ENCODE peak calls at places on chromosomes 2 and 18, in four cellular contexts. J is HCT116, Y is adrenal gland, Q is H54. M is an unnamed sample.

GRCh38 chr2:178256382-178257053 is 62.2 kb downstream of the OSBPL6 start:
- DNase-seq in Y (no peak), J (no peak), Q (no peak), M (no peak)

GRCh38 chr2:116490511-116491145 is 1323.9 kb upstream of the DDX18 start:
- DNase-seq in Q (no peak), J (no peak), Y (no peak), M (no peak)

GRCh38 chr2:36235426-36235825 is 120.2 kb upstream of the CRIM1 start:
- DNase-seq in Q (no peak), Y (no peak), J (no peak), M (no peak)

GRCh38 chr18:38243291-38243690 is 677.7 kb upstream of the CELF4 start:
- DNase-seq in Q (no peak), J (no peak), Y (no peak), M (no peak)

GRCh38 chr2:180519276-180519675 is 461.1 kb upstream of the UBE2E3 start:
- DNase-seq in Y (no peak), Q (no peak), J (peak), M (no peak)

GRCh38 chr18:63730788-63731187 is 28.0 kb downstream of the SERPINB11 start:
- DNase-seq in Q (no peak), J (no peak), Y (no peak), M (no peak)

GRCh38 chr2:182715896-182716664 is at the start of gene DNAJC10:
- DNase-seq in Q (peak), J (peak), Y (peak), M (peak)

GRCh38 chr18:57698571-57699276 is 77.1 kb upstream of the NARS1 start:
- DNase-seq in Q (no peak), J (no peak), Y (no peak), M (no peak)

GRCh38 chr2:46135936-46136335 is 161.3 kb upstream of the EPAS1 start:
- DNase-seq in Q (no peak), Y (peak), J (no peak), M (no peak)

GRCh38 chr2:72141881-72142742 is 5.5 kb downstream of the CYP26B1 start:
- DNase-seq in Q (no peak), Y (no peak), J (no peak), M (no peak)

GRCh38 chr2:100106460-100106859 is 35.9 kb downstream of the AFF3 start:
- DNase-seq in J (no peak), Q (no peak), Y (peak), M (no peak)

GRCh38 chr2:246489-247145 is 17.2 kb downstream of the SH3YL1 start:
- DNase-seq in Y (no peak), J (peak), Q (no peak), M (peak)

GRCh38 chr2:128514555-128514955 is 195.9 kb upstream of the HS6ST1 start:
- DNase-seq in Q (no peak), J (no peak), Y (peak), M (no peak)

GRCh38 chr2:191853843-191854242 is 7.0 kb upstream of the CAVIN2 start:
- DNase-seq in Q (no peak), Y (no peak), J (no peak), M (no peak)

GRCh38 chr18:54684786-54685185 is 93.7 kb downstream of the DYNAP start:
- DNase-seq in Y (no peak), Q (peak), J (no peak), M (no peak)

GRCh38 chr18:27685807-27686412 is 491.0 kb downstream of the CDH2 start:
- DNase-seq in J (peak), Y (peak), Q (no peak), M (peak)

GRCh38 chr2:18176679-18177215 is 298.3 kb downstream of the KCNS3 start:
- DNase-seq in Q (no peak), J (no peak), Y (no peak), M (no peak)

GRCh38 chr2:236512902-236513433 is 56.7 kb upstream of the ACKR3 start:
- DNase-seq in Q (peak), J (peak), Y (peak), M (peak)

GRCh38 chr2:105407946-105408743 is 9.3 kb upstream of the FHL2 start:
- DNase-seq in Y (no peak), Q (no peak), J (no peak), M (no peak)

GRCh38 chr2:179913809-179914208 is 52.4 kb upstream of the ZNF385B start:
- DNase-seq in Y (no peak), J (no peak), Q (no peak), M (no peak)

GRCh38 chr2:212995920-212996319 is 155.5 kb downstream of the IKZF2 start:
- DNase-seq in J (no peak), Y (no peak), Q (no peak), M (no peak)

GRCh38 chr2:216308532-216308931 is 63.8 kb downstream of the MARCHF4 start:
- DNase-seq in Y (no peak), J (no peak), Q (no peak), M (no peak)

GRCh38 chr2:60553496-60553991 is at the start of gene BCL11A:
- DNase-seq in J (peak), Q (peak), Y (peak), M (peak)

GRCh38 chr2:60555066-60555793 is 1.8 kb upstream of the BCL11A start:
- DNase-seq in J (peak), Q (peak), Y (peak), M (peak)

GRCh38 chr2:60552851-60553495 is 481 bp downstream of the BCL11A start:
- DNase-seq in Y (no peak), Q (no peak), J (no peak), M (peak)

GRCh38 chr2:60554649-60555065 is 1.2 kb upstream of the BCL11A start:
- DNase-seq in Y (peak), J (no peak), Q (peak), M (no peak)

DNA sequence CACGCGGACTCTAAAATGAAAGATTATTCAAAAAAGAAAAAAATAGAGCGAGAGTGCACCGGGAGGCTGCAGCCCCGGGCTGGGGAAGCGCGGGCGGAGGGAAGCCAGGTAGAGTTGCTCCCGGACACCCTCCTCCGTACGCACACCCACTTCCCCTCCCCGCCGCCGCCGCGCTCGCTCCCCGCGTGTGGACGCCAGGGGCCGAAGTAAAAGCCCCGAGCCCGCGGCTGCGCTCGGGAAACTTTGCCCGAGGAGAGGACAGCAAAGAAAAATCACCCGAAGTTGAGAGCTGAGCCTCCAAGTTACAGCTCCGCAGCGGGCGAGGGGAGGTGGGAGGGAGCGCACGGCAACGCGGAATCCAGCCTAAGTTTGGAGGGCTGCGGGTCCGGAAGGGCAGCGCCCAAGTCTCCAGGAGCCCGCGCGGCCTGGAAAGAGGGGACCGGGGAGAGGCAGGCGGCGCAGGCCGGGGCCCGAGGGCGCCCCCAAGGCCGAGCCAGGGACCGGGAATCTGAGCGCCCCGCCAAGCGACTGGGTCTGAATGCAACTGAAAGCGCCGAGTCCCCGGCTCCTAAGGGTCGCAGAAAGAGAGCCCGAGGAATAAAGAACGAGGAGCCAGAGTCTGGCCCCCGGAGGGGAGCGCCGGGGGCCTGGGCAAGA is 666 bp upstream of the BCL11A start:
- DNase-seq in J (no peak), Q (no peak), Y (peak), M (peak)
- TF ChIP-seq POLR2A in J (no peak), Q (no peak), Y (no peak), M (no peak)

DNA sequence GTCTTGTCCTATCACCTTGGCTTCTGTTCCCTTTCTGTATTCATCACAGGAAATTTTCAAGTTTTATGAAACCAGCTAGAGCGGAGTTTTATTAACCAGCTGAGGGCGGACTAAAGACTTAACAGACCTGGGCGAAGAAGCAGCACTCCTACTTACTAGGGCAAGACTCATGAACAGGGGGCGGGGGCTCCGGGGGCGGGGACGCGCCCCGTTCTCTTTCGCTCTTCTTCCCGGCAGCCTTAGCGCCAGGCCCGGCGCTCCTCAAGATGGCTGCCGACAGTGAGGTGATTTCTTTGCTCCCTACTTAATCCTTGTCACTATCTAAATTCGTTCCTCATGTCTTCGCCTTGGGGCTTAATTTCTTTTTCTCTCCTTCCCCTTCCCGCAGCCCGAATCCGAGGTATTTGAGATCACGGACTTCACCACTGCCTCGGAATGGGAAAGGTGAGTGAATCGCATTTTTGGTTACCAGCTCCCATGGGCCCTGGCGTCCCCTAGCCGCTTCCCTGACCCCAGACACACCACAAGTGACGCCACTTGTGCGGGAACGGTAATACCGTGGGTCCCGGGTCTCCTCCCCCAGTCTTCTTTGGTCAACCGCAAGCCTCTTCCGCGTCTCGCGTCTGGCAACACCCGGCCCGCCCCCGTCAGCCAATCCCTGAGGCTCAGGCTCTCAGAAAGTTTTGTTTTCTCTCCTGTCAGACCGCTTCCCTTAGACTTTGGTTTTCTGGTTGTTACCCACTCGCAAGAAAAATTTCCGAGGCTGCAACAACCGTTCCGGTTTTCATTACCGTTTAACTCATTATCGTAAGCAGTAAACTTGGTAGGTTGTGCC is at the start of gene RAB3GAP1:
- DNase-seq in J (peak), Y (peak), Q (peak), M (peak)
- TF ChIP-seq POLR2A in J (peak), Y (peak), Q (peak), M (peak)

GRCh38 chr2:189394525-189394924 is 46.7 kb upstream of the WDR75 start:
- DNase-seq in J (no peak), Q (no peak), Y (no peak), M (no peak)
- TF ChIP-seq POLR2A in J (no peak), Q (no peak), Y (no peak), M (no peak)

GRCh38 chr2:27362678-27363420 is 6.3 kb upstream of the GTF3C2 start:
- DNase-seq in Q (no peak), Y (no peak), J (no peak), M (no peak)
- TF ChIP-seq POLR2A in Q (no peak), Y (no peak), J (no peak), M (peak)

GRCh38 chr2:231985823-231986261 is 24.3 kb downstream of the DIS3L2 start:
- DNase-seq in J (peak), Y (no peak), Q (no peak), M (peak)
- TF ChIP-seq POLR2A in J (no peak), Y (no peak), Q (no peak), M (no peak)

GRCh38 chr18:9068346-9068745 is 34.2 kb upstream of the NDUFV2 start:
- DNase-seq in J (no peak), Q (no peak), Y (no peak), M (no peak)

GRCh38 chr18:9067823-9068222 is 34.7 kb upstream of the NDUFV2 start:
- DNase-seq in J (no peak), Q (no peak), Y (no peak), M (no peak)

GRCh38 chr18:9065864-9066263 is 36.6 kb upstream of the NDUFV2 start:
- DNase-seq in J (no peak), Y (no peak), Q (no peak), M (no peak)

GRCh38 chr18:9066358-9066757 is 36.1 kb upstream of the NDUFV2 start:
- DNase-seq in Y (no peak), Q (no peak), J (no peak), M (no peak)

GRCh38 chr18:9066817-9067306 is 35.6 kb upstream of the NDUFV2 start:
- DNase-seq in J (no peak), Q (no peak), Y (no peak), M (no peak)
- TF ChIP-seq POLR2A in J (no peak), Q (no peak), Y (no peak), M (no peak)

DNA sequence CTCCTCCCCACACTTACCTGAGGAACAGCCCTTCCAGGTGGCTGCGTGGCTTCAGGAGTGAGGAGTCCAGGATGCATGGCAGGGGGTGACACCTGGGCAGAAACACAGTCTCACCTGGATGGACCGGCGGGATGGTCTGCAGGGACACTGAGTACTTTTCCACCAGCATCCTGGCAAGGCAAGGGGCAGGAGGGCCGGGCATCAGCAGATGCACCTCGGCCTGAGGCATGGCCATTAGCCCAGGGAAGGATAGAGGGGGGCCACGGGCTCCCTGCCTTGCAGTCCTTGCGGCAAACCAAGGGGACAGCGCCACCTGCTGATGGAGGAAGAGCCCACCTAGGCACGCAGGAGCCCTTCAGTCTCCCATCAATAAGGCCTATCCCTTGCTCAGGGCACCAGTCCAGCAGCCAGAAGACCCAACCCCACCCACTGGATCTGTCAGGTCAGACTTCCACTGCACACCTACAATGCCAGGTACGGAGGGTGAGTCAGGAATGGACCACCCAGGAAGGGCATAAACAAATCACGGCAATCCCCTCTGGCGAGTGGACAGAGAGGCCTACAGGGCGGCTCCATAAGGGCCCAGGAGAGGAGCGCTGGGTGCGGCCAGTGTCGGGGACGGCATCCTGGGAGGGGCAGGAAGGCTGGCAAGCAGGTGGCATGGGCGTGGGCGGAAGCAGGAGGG is 26.0 kb downstream of the FAM178B start:
- DNase-seq in Q (peak), J (peak), Y (peak), M (peak)
- TF ChIP-seq POLR2A in Q (no peak), J (no peak), Y (no peak), M (no peak)

GRCh38 chr2:227118353-227118752 is 45.7 kb downstream of the COL4A4 start:
- DNase-seq in J (no peak), Q (no peak), Y (no peak), M (no peak)
- TF ChIP-seq POLR2A in J (no peak), Q (no peak), Y (no peak), M (no peak)

DNA sequence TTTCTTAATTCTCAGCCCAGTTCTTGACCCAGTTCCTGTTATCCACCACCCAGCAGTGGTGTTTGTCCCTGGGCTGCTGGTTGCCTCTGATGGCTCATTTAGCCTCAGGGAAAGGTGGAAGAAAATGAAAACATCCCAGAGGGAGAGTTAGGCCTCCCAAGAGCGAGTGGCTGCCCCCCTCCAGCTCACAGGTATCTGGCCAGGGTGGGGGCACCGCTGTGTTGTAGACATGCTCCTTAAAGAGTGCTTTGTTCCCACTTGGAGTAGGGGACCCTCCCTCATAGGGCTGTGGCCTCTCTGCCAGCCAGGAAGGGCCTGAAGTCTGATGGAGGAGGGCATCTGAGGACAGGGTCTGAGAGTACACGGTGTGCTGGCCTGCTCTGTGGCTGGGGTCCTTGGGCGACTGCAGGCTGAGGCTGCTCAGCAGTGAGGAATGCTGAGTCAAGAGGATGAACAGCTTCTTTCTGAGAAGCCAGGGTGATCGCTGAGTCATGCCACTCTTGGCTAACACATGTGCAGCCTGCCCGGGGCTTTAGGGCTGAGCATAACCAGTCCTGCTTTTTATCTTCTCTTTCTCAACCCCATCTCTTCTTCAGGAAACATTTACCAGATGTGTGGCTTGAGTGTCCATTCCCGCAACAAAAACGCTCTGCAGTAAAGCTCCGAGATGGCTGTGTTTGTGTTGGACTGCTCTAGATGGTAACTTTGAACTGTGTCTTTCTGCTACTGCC is 72.4 kb downstream of the IL1R2 start:
- DNase-seq in Y (peak), Q (peak), J (peak), M (peak)
- TF ChIP-seq POLR2A in Y (no peak), Q (peak), J (no peak), M (peak)

GRCh38 chr2:26345554-26346453 is at the start of gene SELENOI:
- DNase-seq in Q (peak), Y (peak), J (peak), M (peak)

GRCh38 chr2:26345284-26345553 is 724 bp upstream of the SELENOI start:
- DNase-seq in Q (no peak), Y (no peak), J (no peak), M (no peak)

GRCh38 chr2:26347286-26347865 is 787 bp upstream of the ADGRF3 start:
- DNase-seq in Y (no peak), J (no peak), Q (no peak), M (peak)

GRCh38 chr2:26346454-26347053 is at the start of gene ADGRF3:
- DNase-seq in J (no peak), Y (peak), Q (no peak), M (peak)

GRCh38 chr2:26344581-26345283 is 1.2 kb upstream of the SELENOI start:
- DNase-seq in J (peak), Y (peak), Q (no peak), M (peak)
- TF ChIP-seq POLR2A in J (no peak), Y (no peak), Q (no peak), M (no peak)